ENCODE peak calls at places on chromosomes 7 and 10, in four cellular contexts. O, G, V and I are unnamed samples.

GRCh38 chr10:6019010-6019782 is 41.9 kb upstream of the IL15RA start:
- DNase-seq in G (no peak), V (no peak), O (no peak), I (no peak)

GRCh38 chr10:689433-690226 is at the start of gene DIP2C:
- DNase-seq in V (no peak), G (peak), O (peak), I (no peak)

GRCh38 chr10:88820990-88821389 is 18.5 kb downstream of the LIPM start:
- DNase-seq in O (no peak), G (no peak), V (no peak), I (no peak)

GRCh38 chr7:333399-333776 is 43.4 kb downstream of the FOXL3 start:
- DNase-seq in V (no peak), G (peak), O (peak), I (no peak)

GRCh38 chr10:42743697-42744096 is 38.9 kb upstream of the BMS1 start:
- DNase-seq in V (no peak), O (no peak), G (no peak), I (peak)

GRCh38 chr7:50661345-50662058 is 96.3 kb upstream of the DDC start:
- DNase-seq in V (no peak), O (no peak), G (no peak), I (peak)

GRCh38 chr7:148303295-148304013 is 287.1 kb upstream of the C7orf33 start:
- DNase-seq in G (peak), V (no peak), O (no peak), I (no peak)

GRCh38 chr7:94087664-94088352 is 83.7 kb upstream of the BET1 start:
- DNase-seq in G (peak), V (peak), O (peak), I (peak)

GRCh38 chr7:102433319-102434038 is at the start of gene ORAI2:
- DNase-seq in V (no peak), G (peak), O (peak), I (peak)

GRCh38 chr7:107387573-107388219 is 82.2 kb upstream of the GPR22 start:
- DNase-seq in O (no peak), G (peak), V (no peak), I (no peak)

GRCh38 chr10:31770307-31770902 is 158.2 kb downstream of the ARHGAP12 start:
- DNase-seq in O (peak), V (no peak), G (peak), I (peak)

GRCh38 chr7:106952658-106953231 is 87.7 kb downstream of the PIK3CG start:
- DNase-seq in G (no peak), V (no peak), O (no peak), I (peak)

GRCh38 chr7:9778367-9778766 is 1195.3 kb upstream of the PHF14 start:
- DNase-seq in O (no peak), V (no peak), G (no peak), I (no peak)

GRCh38 chr7:9776900-9777299 is 1196.8 kb upstream of the PHF14 start:
- DNase-seq in V (no peak), O (no peak), G (no peak), I (no peak)
- TF ChIP-seq REST in V (peak), O (no peak), G (no peak), I (peak)

GRCh38 chr7:130993671-130994365 is 259.8 kb upstream of the KLF14 start:
- DNase-seq in V (no peak), G (no peak), O (no peak), I (no peak)

GRCh38 chr7:130989006-130989795 is 255.2 kb upstream of the KLF14 start:
- DNase-seq in G (no peak), V (no peak), O (no peak), I (no peak)

GRCh38 chr7:130988443-130988842 is 254.4 kb upstream of the KLF14 start:
- DNase-seq in O (no peak), G (peak), V (no peak), I (no peak)

GRCh38 chr7:130987092-130987491 is 253.1 kb upstream of the KLF14 start:
- DNase-seq in O (no peak), G (no peak), V (no peak), I (no peak)

GRCh38 chr7:130990178-130990832 is 256.3 kb upstream of the KLF14 start:
- DNase-seq in G (no peak), O (no peak), V (no peak), I (no peak)
- H3K4me3 ChIP-seq in G (no peak), O (no peak), V (no peak), I (no peak)

DNA sequence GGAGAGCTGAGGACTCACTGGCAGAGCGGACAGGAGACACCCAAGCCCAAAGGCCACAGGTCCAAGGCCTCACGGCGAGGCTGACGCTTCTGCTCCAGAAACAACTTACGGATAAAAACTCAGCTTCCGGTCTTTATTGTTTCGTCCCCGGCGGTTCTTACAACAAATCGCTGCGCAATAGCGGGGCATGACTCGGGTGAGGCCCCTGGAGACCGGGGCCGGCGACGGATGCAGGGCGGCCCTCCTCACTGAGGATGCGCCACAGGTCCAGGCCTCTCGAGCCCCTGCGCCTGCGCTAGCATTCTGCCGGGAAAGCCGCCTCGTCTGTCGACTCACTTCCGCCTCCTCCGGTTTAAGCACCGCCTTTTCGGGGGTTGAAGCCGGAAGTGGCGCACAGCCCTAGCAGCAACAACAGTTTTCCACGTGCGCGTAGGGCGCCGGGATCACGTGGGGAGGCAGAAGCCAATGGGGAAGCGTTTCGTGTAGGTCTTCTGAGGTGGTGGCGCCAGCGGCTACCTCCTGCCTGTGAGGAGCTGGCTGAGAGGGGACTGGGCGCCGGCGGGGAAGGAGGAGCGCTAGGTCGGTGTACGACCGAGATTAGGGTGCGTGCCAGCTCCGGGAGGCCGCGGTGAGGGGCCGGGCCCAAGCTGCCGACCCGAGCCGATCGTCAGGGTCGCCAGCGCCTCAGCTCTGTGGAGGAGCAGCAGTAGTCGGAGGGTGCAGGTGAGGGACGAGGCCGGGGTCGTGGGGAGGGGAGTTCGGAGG is at the start of the genes DNAJB9 and THAP5:
- DNase-seq in O (peak), G (peak), V (peak), I (peak)
- TF ChIP-seq REST in O (no peak), G (peak), V (peak), I (peak)

GRCh38 chr7:41701542-41701941 is 1.3 kb downstream of the INHBA start:
- DNase-seq in V (no peak), O (no peak), G (no peak), I (no peak)

GRCh38 chr7:41708621-41709358 is 5.9 kb upstream of the INHBA start:
- DNase-seq in O (no peak), G (no peak), V (no peak), I (no peak)

GRCh38 chr7:41702635-41703371 is at the start of gene INHBA:
- DNase-seq in O (no peak), V (no peak), G (peak), I (no peak)

GRCh38 chr7:41706228-41706930 is 3.5 kb upstream of the INHBA start:
- DNase-seq in G (no peak), V (no peak), O (no peak), I (no peak)

GRCh38 chr7:41705109-41705871 is 2.4 kb upstream of the INHBA start:
- DNase-seq in V (no peak), G (peak), O (peak), I (peak)
- H3K4me3 ChIP-seq in V (peak), G (peak), O (peak), I (peak)

GRCh38 chr10:90042075-90042474 is 340.7 kb downstream of the KIF20B start:
- DNase-seq in V (no peak), G (no peak), O (no peak), I (no peak)
- TF ChIP-seq REST in V (no peak), G (no peak), O (no peak), I (no peak)

DNA sequence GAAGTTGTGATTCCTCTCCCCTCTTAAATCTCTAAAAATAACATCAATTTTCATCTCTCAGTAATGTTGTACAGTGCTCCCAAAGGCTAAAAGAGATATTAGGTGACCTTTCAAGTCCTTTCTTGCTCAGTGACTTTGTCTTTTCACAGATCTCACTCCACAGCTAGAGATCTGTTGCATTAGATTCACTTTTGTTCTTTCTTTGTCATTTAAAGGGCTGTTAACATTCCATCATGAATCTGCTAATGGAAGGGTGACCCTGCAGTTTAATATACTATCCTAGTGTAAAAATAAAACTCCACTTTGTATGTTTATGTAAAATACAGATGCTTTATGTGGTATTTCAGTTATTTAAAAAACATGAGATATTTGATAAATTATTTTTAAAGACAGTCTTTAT is 30.5 kb downstream of the GNAI1 start:
- DNase-seq in G (no peak), O (no peak), V (no peak), I (no peak)
- H3K4me3 ChIP-seq in G (no peak), O (no peak), V (no peak), I (no peak)

GRCh38 chr7:74059681-74060588 is 23.7 kb upstream of the LIMK1 start:
- DNase-seq in G (peak), V (no peak), O (peak), I (no peak)
- TF ChIP-seq REST in G (no peak), V (no peak), O (no peak), I (no peak)